ENCODE peak calls at places on chromosomes 12 and 14, in four cellular contexts. One of them, this sample, is unnamed.
A peak's percentile ranks its signal among the peaks of the same experiment; 100 is the strongest.

GRCh38 chr12:15227004-15227679 is 5.9 kb upstream of the RERG start:
- DNase-seq in Panc1: no peak
- DNase-seq in endothelial cell of umbilical vein: peak; percentile 55
- DNase-seq in IMR-90: peak; percentile 33
- DNase-seq in this sample: peak; percentile 65

GRCh38 chr12:47346251-47347019 is 266.7 kb upstream of the AMIGO2 start:
- DNase-seq in Panc1: no peak
- DNase-seq in endothelial cell of umbilical vein: no peak
- DNase-seq in IMR-90: no peak
- DNase-seq in this sample: no peak

GRCh38 chr14:22866874-22867273 is 4.7 kb upstream of the LRP10 start:
- DNase-seq in Panc1: no peak
- DNase-seq in endothelial cell of umbilical vein: no peak
- DNase-seq in IMR-90: no peak
- DNase-seq in this sample: no peak

GRCh38 chr14:68879321-68879781 is 86.5 kb upstream of the ZFP36L1 start:
- DNase-seq in Panc1: no peak
- DNase-seq in endothelial cell of umbilical vein: no peak
- DNase-seq in IMR-90: no peak
- DNase-seq in this sample: no peak

GRCh38 chr14:69571879-69572633 is 2.6 kb downstream of the CCDC177 start:
- DNase-seq in Panc1: no peak
- DNase-seq in endothelial cell of umbilical vein: no peak
- DNase-seq in IMR-90: peak; percentile 15
- DNase-seq in this sample: no peak

GRCh38 chr14:50095895-50096294 is 20.5 kb downstream of the VCPKMT start:
- DNase-seq in Panc1: no peak
- DNase-seq in endothelial cell of umbilical vein: no peak
- DNase-seq in IMR-90: no peak
- DNase-seq in this sample: no peak

GRCh38 chr14:31937730-31938346 is 139.3 kb upstream of the ARHGAP5 start:
- DNase-seq in Panc1: peak; percentile 89
- DNase-seq in endothelial cell of umbilical vein: peak; percentile 68
- DNase-seq in IMR-90: peak; percentile 86
- DNase-seq in this sample: peak; percentile 89

GRCh38 chr14:77043177-77043983 is 14.9 kb upstream of the IRF2BPL start:
- DNase-seq in Panc1: no peak
- DNase-seq in endothelial cell of umbilical vein: peak; percentile 33
- DNase-seq in IMR-90: peak; percentile 91
- DNase-seq in this sample: peak; percentile 59

GRCh38 chr14:24013654-24014514 is 25.2 kb downstream of the DHRS4L2 start:
- DNase-seq in Panc1: peak; percentile 54
- DNase-seq in endothelial cell of umbilical vein: peak; percentile 82
- DNase-seq in IMR-90: peak; percentile 71
- DNase-seq in this sample: peak; percentile 64

GRCh38 chr12:124917135-124917840 is 2.8 kb upstream of the UBC start:
- DNase-seq in Panc1: no peak
- DNase-seq in endothelial cell of umbilical vein: peak; percentile 100
- DNase-seq in IMR-90: peak; percentile 100
- DNase-seq in this sample: peak; percentile 99

GRCh38 chr14:58535084-58535483 is 102.7 kb upstream of the DACT1 start:
- DNase-seq in Panc1: no peak
- DNase-seq in endothelial cell of umbilical vein: peak; percentile 61
- DNase-seq in IMR-90: peak; percentile 12
- DNase-seq in this sample: peak; percentile 18

GRCh38 chr14:82528011-82528410 is 994.4 kb upstream of the SEL1L start:
- DNase-seq in Panc1: no peak
- DNase-seq in endothelial cell of umbilical vein: no peak
- DNase-seq in IMR-90: no peak
- DNase-seq in this sample: no peak

GRCh38 chr14:86296173-86296572 is 766.2 kb downstream of the FLRT2 start:
- DNase-seq in Panc1: no peak
- DNase-seq in endothelial cell of umbilical vein: no peak
- DNase-seq in IMR-90: peak; percentile 80
- DNase-seq in this sample: no peak

GRCh38 chr12:16670456-16671050 is 64.6 kb upstream of the LMO3 start:
- DNase-seq in Panc1: no peak
- DNase-seq in endothelial cell of umbilical vein: no peak
- DNase-seq in IMR-90: peak; percentile 0
- DNase-seq in this sample: no peak

GRCh38 chr12:124404162-124404561 is 109.3 kb downstream of the RFLNA start:
- DNase-seq in Panc1: no peak
- DNase-seq in endothelial cell of umbilical vein: no peak
- DNase-seq in IMR-90: no peak
- DNase-seq in this sample: no peak

GRCh38 chr12:62375603-62376002 is 91.0 kb upstream of the MON2 start:
- DNase-seq in Panc1: no peak
- DNase-seq in endothelial cell of umbilical vein: no peak
- DNase-seq in IMR-90: no peak
- DNase-seq in this sample: no peak

GRCh38 chr12:102479099-102479887 is 1.1 kb downstream of the IGF1 start:
- DNase-seq in Panc1: no peak
- DNase-seq in endothelial cell of umbilical vein: no peak
- DNase-seq in IMR-90: no peak
- DNase-seq in this sample: no peak

GRCh38 chr12:71840226-71840847 is 778 bp downstream of the TBC1D15 start:
- DNase-seq in Panc1: peak; percentile 30
- DNase-seq in endothelial cell of umbilical vein: peak; percentile 92
- DNase-seq in IMR-90: peak; percentile 88
- DNase-seq in this sample: peak; percentile 50

GRCh38 chr12:22640851-22641250 is 15.9 kb downstream of the ETNK1 start:
- DNase-seq in Panc1: no peak
- DNase-seq in endothelial cell of umbilical vein: no peak
- DNase-seq in IMR-90: no peak
- DNase-seq in this sample: no peak

GRCh38 chr14:58488550-58488949 is 61.0 kb downstream of the KIAA0586 start:
- DNase-seq in Panc1: no peak
- DNase-seq in endothelial cell of umbilical vein: peak; percentile 46
- DNase-seq in IMR-90: peak; percentile 50
- DNase-seq in this sample: peak; percentile 49

GRCh38 chr12:47268501-47269459 is 189.0 kb upstream of the AMIGO2 start:
- DNase-seq in Panc1: no peak
- DNase-seq in endothelial cell of umbilical vein: no peak
- DNase-seq in IMR-90: peak; percentile 23
- DNase-seq in this sample: no peak

GRCh38 chr14:44029933-44030332 is 477.1 kb downstream of the FSCB start:
- DNase-seq in Panc1: no peak
- DNase-seq in endothelial cell of umbilical vein: no peak
- DNase-seq in IMR-90: no peak
- DNase-seq in this sample: no peak

GRCh38 chr12:80531646-80532045 is 87.6 kb downstream of the PTPRQ start:
- DNase-seq in Panc1: no peak
- DNase-seq in endothelial cell of umbilical vein: no peak
- DNase-seq in IMR-90: no peak
- DNase-seq in this sample: no peak

GRCh38 chr14:61326847-61327246 is 5.5 kb downstream of the PRKCH start:
- DNase-seq in Panc1: no peak
- DNase-seq in endothelial cell of umbilical vein: peak; percentile 97
- DNase-seq in IMR-90: no peak
- DNase-seq in this sample: peak; percentile 22

GRCh38 chr12:51889216-51890134 is 1.6 kb downstream of the ANKRD33 start:
- DNase-seq in Panc1: no peak
- DNase-seq in endothelial cell of umbilical vein: no peak
- DNase-seq in IMR-90: no peak
- DNase-seq in this sample: no peak

GRCh38 chr12:124007810-124008570 is 35.0 kb downstream of the ZNF664 start:
- DNase-seq in Panc1: no peak
- DNase-seq in endothelial cell of umbilical vein: no peak
- DNase-seq in IMR-90: peak; percentile 75
- DNase-seq in this sample: no peak

GRCh38 chr12:2286461-2287131 is 233.8 kb downstream of the CACNA1C start:
- DNase-seq in Panc1: no peak
- DNase-seq in endothelial cell of umbilical vein: no peak
- DNase-seq in IMR-90: no peak
- DNase-seq in this sample: no peak

DNA sequence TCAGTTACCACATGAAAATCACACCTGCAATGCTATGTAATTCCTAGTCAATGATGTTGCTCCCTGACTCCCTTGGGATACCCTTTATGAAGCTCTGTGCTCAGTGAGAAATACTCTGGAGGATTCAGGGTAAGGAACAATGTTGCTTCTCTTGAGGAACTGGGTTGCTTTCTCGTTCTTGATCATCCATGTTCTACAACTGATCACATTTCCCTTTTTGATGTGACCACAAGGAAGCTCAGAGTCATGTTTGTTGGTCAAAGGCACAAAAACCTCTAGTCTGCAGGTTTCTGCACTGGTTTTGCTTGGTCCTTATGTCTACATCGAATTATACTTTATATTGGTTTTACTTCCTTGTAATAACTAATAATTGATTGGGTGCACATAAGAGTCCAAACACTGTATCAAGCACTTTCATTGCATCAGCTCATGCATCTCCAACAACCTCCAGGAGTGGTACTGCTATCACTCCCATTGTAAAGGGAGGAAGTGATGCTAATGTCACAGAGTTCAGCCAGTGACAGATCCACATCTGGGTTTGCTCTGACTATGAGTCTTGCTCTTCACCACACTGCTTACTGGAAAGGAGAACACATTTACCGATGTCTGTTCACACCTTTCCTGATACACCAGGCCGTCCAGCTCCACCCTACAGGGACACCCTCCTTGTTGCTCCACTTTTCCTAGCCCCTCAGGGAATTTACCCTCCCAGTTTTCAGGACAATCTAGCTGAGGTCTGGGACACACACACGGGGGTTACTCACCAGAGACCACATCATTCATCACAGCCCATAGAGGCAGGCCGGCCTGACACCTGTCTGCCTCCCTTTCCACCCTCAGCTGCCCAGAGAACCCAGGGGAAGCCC is 41.0 kb downstream of the CMKLR1 start:
- DNase-seq in Panc1: no peak
- DNase-seq in endothelial cell of umbilical vein: no peak
- DNase-seq in IMR-90: no peak
- DNase-seq in this sample: no peak
- H3K27ac ChIP-seq in Panc1: no peak overlapping the region
- H3K27ac ChIP-seq in endothelial cell of umbilical vein: no peak overlapping the region
- H3K27ac ChIP-seq in IMR-90: no peak overlapping the region
- H3K27ac ChIP-seq in this sample: no peak overlapping the region

GRCh38 chr14:99034711-99035171 is 237.3 kb downstream of the BCL11B start:
- DNase-seq in Panc1: no peak
- DNase-seq in endothelial cell of umbilical vein: no peak
- DNase-seq in IMR-90: no peak
- DNase-seq in this sample: no peak
- TF ChIP-seq CTCF in Panc1: no peak
- TF ChIP-seq CTCF in endothelial cell of umbilical vein: no peak
- TF ChIP-seq CTCF in IMR-90: no peak
- TF ChIP-seq CTCF in this sample: peak; percentile 9

DNA sequence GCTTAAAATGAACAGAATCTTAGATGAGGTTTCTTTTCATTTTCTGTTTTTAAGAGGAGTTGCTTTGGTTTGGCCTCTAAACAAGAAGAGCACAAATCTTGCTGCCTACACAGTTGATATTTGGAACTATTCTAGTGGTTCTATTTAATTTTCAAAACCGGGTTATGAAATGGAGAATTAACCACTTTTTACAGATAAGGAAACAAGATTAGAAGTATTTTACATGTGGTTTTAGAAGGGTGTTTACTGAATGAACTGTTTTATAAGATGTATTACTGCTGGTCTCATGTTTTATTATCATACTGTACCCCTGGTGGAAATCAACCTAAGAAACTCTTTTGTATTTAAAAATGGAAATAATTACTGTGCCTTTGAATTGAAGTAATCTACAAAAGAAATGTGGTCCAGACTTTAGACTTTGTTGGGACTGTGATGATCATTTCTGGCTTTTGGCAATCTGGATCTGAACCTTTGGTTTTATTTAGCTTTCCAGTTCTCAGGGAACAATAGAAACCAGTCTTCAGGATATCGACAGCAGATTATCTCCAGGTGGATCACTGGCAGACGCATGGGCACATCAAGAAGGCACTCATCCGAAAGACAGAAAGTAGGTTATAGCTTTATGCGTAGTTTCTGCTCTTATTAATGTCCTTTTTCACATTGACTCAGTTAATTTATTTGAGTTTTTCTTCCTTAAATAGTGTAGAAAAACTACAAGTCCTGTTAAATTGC is 43.2 kb downstream of the TBK1 start:
- DNase-seq in Panc1: no peak
- DNase-seq in endothelial cell of umbilical vein: no peak
- DNase-seq in IMR-90: no peak
- DNase-seq in this sample: no peak
- H3K27me3 ChIP-seq in Panc1: no peaks in the 10 kb centered on the region
- H3K27me3 ChIP-seq in endothelial cell of umbilical vein: no peaks in the 10 kb centered on the region
- H3K27me3 ChIP-seq in IMR-90: no peaks in the 10 kb centered on the region
- H3K27me3 ChIP-seq in this sample: no peaks in the 10 kb centered on the region

GRCh38 chr12:94077209-94077608 is 71.2 kb upstream of the PLXNC1 start:
- DNase-seq in Panc1: no peak
- DNase-seq in endothelial cell of umbilical vein: no peak
- DNase-seq in IMR-90: no peak
- DNase-seq in this sample: no peak

GRCh38 chr12:94079965-94080683 is 68.3 kb upstream of the PLXNC1 start:
- DNase-seq in Panc1: no peak
- DNase-seq in endothelial cell of umbilical vein: no peak
- DNase-seq in IMR-90: no peak
- DNase-seq in this sample: no peak

GRCh38 chr12:94078736-94079509 is 69.5 kb upstream of the PLXNC1 start:
- DNase-seq in Panc1: no peak
- DNase-seq in endothelial cell of umbilical vein: no peak
- DNase-seq in IMR-90: no peak
- DNase-seq in this sample: no peak

GRCh38 chr12:94080684-94081009 is 67.7 kb upstream of the PLXNC1 start:
- DNase-seq in Panc1: no peak
- DNase-seq in endothelial cell of umbilical vein: no peak
- DNase-seq in IMR-90: no peak
- DNase-seq in this sample: no peak

DNA sequence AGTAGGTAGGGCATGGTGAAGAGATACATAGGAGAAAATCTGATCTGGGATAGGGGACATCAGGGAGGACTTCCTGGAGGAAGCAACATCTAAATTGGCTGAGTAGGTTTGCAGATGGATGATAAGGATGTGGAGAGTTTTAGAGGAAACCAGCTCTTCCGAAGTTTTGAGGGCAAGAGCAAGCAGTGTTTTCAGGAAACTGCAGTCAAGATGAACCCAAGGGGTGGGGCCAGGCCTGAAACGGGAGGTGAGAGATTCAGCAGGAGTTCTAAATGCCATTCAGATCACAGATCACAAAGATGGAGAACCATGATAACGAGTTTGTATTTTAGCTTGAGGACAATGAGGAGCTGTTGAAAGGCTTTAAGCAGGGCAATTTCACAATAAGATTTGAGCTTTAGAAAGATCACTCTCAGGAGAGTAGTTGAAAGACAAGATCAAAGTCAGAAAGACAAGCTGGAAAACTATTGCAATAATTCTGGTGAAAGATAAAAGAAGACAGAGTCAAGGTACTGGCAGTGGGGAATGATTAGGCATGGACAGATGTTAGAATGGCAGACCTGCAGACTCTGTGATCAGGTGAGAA is 70.1 kb upstream of the PLXNC1 start:
- DNase-seq in Panc1: no peak
- DNase-seq in endothelial cell of umbilical vein: no peak
- DNase-seq in IMR-90: no peak
- DNase-seq in this sample: no peak
- H3K27ac ChIP-seq in Panc1: no peak overlapping the region
- H3K27ac ChIP-seq in endothelial cell of umbilical vein: no peak overlapping the region
- H3K27ac ChIP-seq in IMR-90: no peak overlapping the region
- H3K27ac ChIP-seq in this sample: no peak overlapping the region

GRCh38 chr14:64952598-64953309 is 10.2 kb upstream of the GPX2 start:
- DNase-seq in Panc1: no peak
- DNase-seq in endothelial cell of umbilical vein: no peak
- DNase-seq in IMR-90: no peak
- DNase-seq in this sample: peak; percentile 45
- TF ChIP-seq CTCF in Panc1: no peak
- TF ChIP-seq CTCF in endothelial cell of umbilical vein: no peak
- TF ChIP-seq CTCF in IMR-90: no peak
- TF ChIP-seq CTCF in this sample: peak; percentile 37

GRCh38 chr12:53701518-53702264 is 25.6 kb downstream of the CALCOCO1 start:
- DNase-seq in Panc1: peak; percentile 61
- DNase-seq in endothelial cell of umbilical vein: peak; percentile 69
- DNase-seq in IMR-90: peak; percentile 66
- DNase-seq in this sample: peak; percentile 77
- H3K27me3 ChIP-seq in Panc1: peaks cover 10% of the 10 kb centered on the region
- H3K27me3 ChIP-seq in endothelial cell of umbilical vein: peaks cover 57% of the 10 kb centered on the region
- H3K27me3 ChIP-seq in IMR-90: peaks cover 67% of the 10 kb centered on the region
- H3K27me3 ChIP-seq in this sample: peaks cover 67% of the 10 kb centered on the region